ENCODE peak calls at places on chromosomes 13 and 19, in eight cellular contexts. Q is neural crest cell; W is osteocyte; F is MV-4-11; T is stimulated activated CD4-positive, alpha-beta T cell treated with anti-CD3 and anti-CD28 coated beads, Interleukin-2, amount 100 ng/mL, for 48 hours; G is Peyer's patch; V is midbrain; A is stimulated activated CD8-positive, alpha-beta memory T cell treated with anti-CD3 and anti-CD28 coated beads, Interleukin-15, amount 100 ng/mL, for 24 hours. M is an unnamed sample.

GRCh38 chr19:46970815-46971214 is 48.8 kb upstream of the NPAS1 start:
- DNase-seq in Q (no peak), W (no peak), F (no peak), T (no peak), G (no peak), V (no peak), A (no peak), M (peak)

GRCh38 chr13:51396352-51396751 is 56.5 kb downstream of the INTS6 start:
- DNase-seq in Q (no peak), W (no peak), F (peak), T (no peak), G (no peak), V (no peak), A (no peak), M (peak)

GRCh38 chr19:51971624-51972023 is 15.0 kb downstream of the ZNF350 start:
- DNase-seq in Q (no peak), W (no peak), F (no peak), T (no peak), G (no peak), V (no peak), A (no peak), M (peak)

GRCh38 chr19:43738780-43739211 is 16.0 kb downstream of the SMG9 start:
- DNase-seq in Q (no peak), W (no peak), F (no peak), T (no peak), G (peak), V (no peak), A (no peak), M (peak)

GRCh38 chr19:5054551-5055456 is 85.9 kb downstream of the KDM4B start:
- DNase-seq in Q (no peak), W (no peak), F (no peak), T (no peak), G (no peak), V (peak), A (no peak), M (no peak)

GRCh38 chr19:33064117-33064777 is 441 bp downstream of the RHPN2 start:
- DNase-seq in Q (no peak), W (no peak), F (no peak), T (no peak), G (peak), V (no peak), A (no peak), M (peak)

GRCh38 chr19:53872762-53873161 is 5.1 kb downstream of the MYADM start:
- DNase-seq in Q (no peak), W (no peak), F (no peak), T (no peak), G (no peak), V (no peak), A (no peak), M (no peak)

GRCh38 chr19:35013820-35014754 is 14.0 kb downstream of the GRAMD1A start:
- DNase-seq in Q (no peak), W (no peak), F (peak), T (no peak), G (no peak), V (no peak), A (no peak), M (no peak)

GRCh38 chr13:32031025-32031814 is at the start of gene FRY:
- DNase-seq in Q (peak), W (no peak), F (peak), T (peak), G (peak), V (peak), A (peak), M (peak)

GRCh38 chr13:48492123-48493075 is 40.5 kb downstream of the RCBTB2 start:
- DNase-seq in Q (no peak), W (no peak), F (peak), T (peak), G (peak), V (peak), A (no peak), M (peak)

GRCh38 chr19:28351761-28352160 is 861.2 kb downstream of the UQCRFS1 start:
- DNase-seq in Q (no peak), W (no peak), F (no peak), T (no peak), G (no peak), V (no peak), A (no peak), M (peak)